ENCODE peak calls at places on chromosome 15, in nine cellular contexts. One of them, this sample, is unnamed.

GRCh38 chr15:71366926-71367325 is 251.7 kb downstream of the THSD4 start:
- DNase-seq in HT1080: no peak
- DNase-seq in RKO: no peak
- DNase-seq in SHP77 treated with DMSO at 0.1 percent for 48 hours: no peak
- DNase-seq in NCI-H69: no peak
- DNase-seq in osteoblast: peak
- DNase-seq in AG09309: no peak
- DNase-seq in KBM-7: no peak
- DNase-seq in GDM1: no peak
- DNase-seq in this sample: no peak

GRCh38 chr15:51260262-51260661 is 78.1 kb downstream of the CYP19A1 start:
- DNase-seq in NCI-H69: no peak
- DNase-seq in AG09309: peak
- DNase-seq in SHP77 treated with DMSO at 0.1 percent for 48 hours: no peak
- DNase-seq in RKO: no peak
- DNase-seq in KBM-7: no peak
- DNase-seq in GDM1: no peak
- DNase-seq in HT1080: no peak
- DNase-seq in osteoblast: peak
- DNase-seq in this sample: no peak

GRCh38 chr15:89203705-89204273 is 17.6 kb downstream of the RLBP1 start:
- DNase-seq in NCI-H69: no peak
- DNase-seq in GDM1: peak
- DNase-seq in AG09309: no peak
- DNase-seq in SHP77 treated with DMSO at 0.1 percent for 48 hours: no peak
- DNase-seq in osteoblast: no peak
- DNase-seq in HT1080: peak
- DNase-seq in KBM-7: no peak
- DNase-seq in RKO: no peak
- DNase-seq in this sample: no peak

GRCh38 chr15:58235961-58236360 is 97.8 kb downstream of the AQP9 start:
- DNase-seq in SHP77 treated with DMSO at 0.1 percent for 48 hours: no peak
- DNase-seq in NCI-H69: no peak
- DNase-seq in GDM1: no peak
- DNase-seq in AG09309: no peak
- DNase-seq in KBM-7: no peak
- DNase-seq in HT1080: no peak
- DNase-seq in RKO: no peak
- DNase-seq in osteoblast: no peak
- DNase-seq in this sample: no peak

GRCh38 chr15:63583027-63583426 is 14.2 kb upstream of the FBXL22 start:
- DNase-seq in SHP77 treated with DMSO at 0.1 percent for 48 hours: no peak
- DNase-seq in HT1080: peak
- DNase-seq in osteoblast: peak
- DNase-seq in RKO: peak
- DNase-seq in AG09309: peak
- DNase-seq in GDM1: no peak
- DNase-seq in NCI-H69: no peak
- DNase-seq in KBM-7: no peak
- DNase-seq in this sample: no peak

GRCh38 chr15:82146990-82147461 is 101.2 kb upstream of the MEX3B start:
- DNase-seq in GDM1: no peak
- DNase-seq in NCI-H69: no peak
- DNase-seq in SHP77 treated with DMSO at 0.1 percent for 48 hours: no peak
- DNase-seq in osteoblast: peak
- DNase-seq in HT1080: peak
- DNase-seq in AG09309: no peak
- DNase-seq in KBM-7: no peak
- DNase-seq in RKO: peak
- DNase-seq in this sample: no peak

GRCh38 chr15:43930079-43930478 is 103.3 kb downstream of the WDR76 start:
- DNase-seq in HT1080: peak
- DNase-seq in AG09309: peak
- DNase-seq in SHP77 treated with DMSO at 0.1 percent for 48 hours: no peak
- DNase-seq in GDM1: no peak
- DNase-seq in RKO: no peak
- DNase-seq in KBM-7: no peak
- DNase-seq in osteoblast: no peak
- DNase-seq in NCI-H69: peak
- DNase-seq in this sample: no peak

GRCh38 chr15:83837946-83838571 is 184.1 kb downstream of the ADAMTSL3 start:
- DNase-seq in AG09309: no peak
- DNase-seq in KBM-7: peak
- DNase-seq in SHP77 treated with DMSO at 0.1 percent for 48 hours: no peak
- DNase-seq in GDM1: no peak
- DNase-seq in RKO: peak
- DNase-seq in osteoblast: no peak
- DNase-seq in NCI-H69: peak
- DNase-seq in HT1080: peak
- DNase-seq in this sample: no peak

GRCh38 chr15:76871930-76872329 is 33.2 kb downstream of the SCAPER start:
- DNase-seq in HT1080: no peak
- DNase-seq in GDM1: no peak
- DNase-seq in SHP77 treated with DMSO at 0.1 percent for 48 hours: no peak
- DNase-seq in RKO: no peak
- DNase-seq in KBM-7: peak
- DNase-seq in osteoblast: no peak
- DNase-seq in NCI-H69: no peak
- DNase-seq in AG09309: no peak
- DNase-seq in this sample: no peak

GRCh38 chr15:85582076-85582718 is 201.8 kb downstream of the AKAP13 start:
- DNase-seq in NCI-H69: no peak
- DNase-seq in SHP77 treated with DMSO at 0.1 percent for 48 hours: no peak
- DNase-seq in AG09309: no peak
- DNase-seq in osteoblast: no peak
- DNase-seq in GDM1: no peak
- DNase-seq in RKO: no peak
- DNase-seq in KBM-7: no peak
- DNase-seq in HT1080: no peak
- DNase-seq in this sample: no peak

GRCh38 chr15:75054172-75054897 is 30.9 kb downstream of the PPCDC start:
- DNase-seq in NCI-H69: peak
- DNase-seq in GDM1: no peak
- DNase-seq in KBM-7: no peak
- DNase-seq in SHP77 treated with DMSO at 0.1 percent for 48 hours: no peak
- DNase-seq in AG09309: no peak
- DNase-seq in HT1080: no peak
- DNase-seq in osteoblast: no peak
- DNase-seq in RKO: no peak
- DNase-seq in this sample: no peak

GRCh38 chr15:88604972-88605506 is 16.1 kb upstream of the AEN start:
- DNase-seq in KBM-7: no peak
- DNase-seq in NCI-H69: peak
- DNase-seq in osteoblast: no peak
- DNase-seq in GDM1: no peak
- DNase-seq in HT1080: no peak
- DNase-seq in AG09309: no peak
- DNase-seq in RKO: no peak
- DNase-seq in SHP77 treated with DMSO at 0.1 percent for 48 hours: no peak
- DNase-seq in this sample: no peak

GRCh38 chr15:67097424-67097823 is 32.0 kb downstream of the SMAD3 start:
- DNase-seq in HT1080: no peak
- DNase-seq in NCI-H69: no peak
- DNase-seq in SHP77 treated with DMSO at 0.1 percent for 48 hours: no peak
- DNase-seq in GDM1: no peak
- DNase-seq in osteoblast: no peak
- DNase-seq in KBM-7: no peak
- DNase-seq in RKO: no peak
- DNase-seq in AG09309: no peak
- DNase-seq in this sample: no peak

GRCh38 chr15:89416339-89417183 is 79.8 kb downstream of the RHCG start:
- DNase-seq in osteoblast: peak
- DNase-seq in NCI-H69: peak
- DNase-seq in HT1080: peak
- DNase-seq in AG09309: no peak
- DNase-seq in RKO: peak
- DNase-seq in KBM-7: peak
- DNase-seq in GDM1: peak
- DNase-seq in SHP77 treated with DMSO at 0.1 percent for 48 hours: peak
- DNase-seq in this sample: peak

GRCh38 chr15:23415321-23415865 is 31.6 kb downstream of the GOLGA6L2 start:
- DNase-seq in osteoblast: no peak
- DNase-seq in SHP77 treated with DMSO at 0.1 percent for 48 hours: no peak
- DNase-seq in RKO: no peak
- DNase-seq in NCI-H69: no peak
- DNase-seq in GDM1: no peak
- DNase-seq in KBM-7: no peak
- DNase-seq in HT1080: no peak
- DNase-seq in AG09309: no peak
- DNase-seq in this sample: no peak

GRCh38 chr15:90560229-90560771 is 30.6 kb downstream of the CRTC3 start:
- DNase-seq in NCI-H69: no peak
- DNase-seq in HT1080: no peak
- DNase-seq in RKO: no peak
- DNase-seq in GDM1: no peak
- DNase-seq in osteoblast: peak
- DNase-seq in SHP77 treated with DMSO at 0.1 percent for 48 hours: no peak
- DNase-seq in KBM-7: no peak
- DNase-seq in AG09309: peak
- DNase-seq in this sample: no peak

GRCh38 chr15:100108846-100109245 is 232.9 kb downstream of the ADAMTS17 start:
- DNase-seq in KBM-7: no peak
- DNase-seq in SHP77 treated with DMSO at 0.1 percent for 48 hours: no peak
- DNase-seq in osteoblast: no peak
- DNase-seq in HT1080: no peak
- DNase-seq in AG09309: no peak
- DNase-seq in RKO: no peak
- DNase-seq in GDM1: no peak
- DNase-seq in NCI-H69: no peak
- DNase-seq in this sample: no peak

GRCh38 chr15:101615414-101615985 is 36.7 kb downstream of the TM2D3 start:
- DNase-seq in NCI-H69: no peak
- DNase-seq in HT1080: no peak
- DNase-seq in KBM-7: no peak
- DNase-seq in RKO: no peak
- DNase-seq in osteoblast: peak
- DNase-seq in SHP77 treated with DMSO at 0.1 percent for 48 hours: no peak
- DNase-seq in AG09309: peak
- DNase-seq in GDM1: no peak
- DNase-seq in this sample: no peak

GRCh38 chr15:62964251-62964650 is 78.3 kb upstream of the TPM1 start:
- DNase-seq in NCI-H69: no peak
- DNase-seq in GDM1: no peak
- DNase-seq in SHP77 treated with DMSO at 0.1 percent for 48 hours: no peak
- DNase-seq in RKO: no peak
- DNase-seq in osteoblast: no peak
- DNase-seq in AG09309: peak
- DNase-seq in HT1080: no peak
- DNase-seq in KBM-7: no peak
- DNase-seq in this sample: no peak

GRCh38 chr15:33188654-33189257 is 5.8 kb downstream of the FMN1 start:
- DNase-seq in NCI-H69: no peak
- DNase-seq in KBM-7: no peak
- DNase-seq in GDM1: no peak
- DNase-seq in RKO: no peak
- DNase-seq in osteoblast: no peak
- DNase-seq in SHP77 treated with DMSO at 0.1 percent for 48 hours: no peak
- DNase-seq in AG09309: no peak
- DNase-seq in HT1080: no peak
- DNase-seq in this sample: no peak

GRCh38 chr15:93466380-93466779 is 377.4 kb upstream of the RGMA start:
- DNase-seq in KBM-7: no peak
- DNase-seq in osteoblast: no peak
- DNase-seq in GDM1: no peak
- DNase-seq in AG09309: no peak
- DNase-seq in SHP77 treated with DMSO at 0.1 percent for 48 hours: no peak
- DNase-seq in NCI-H69: no peak
- DNase-seq in HT1080: no peak
- DNase-seq in RKO: no peak
- DNase-seq in this sample: no peak

GRCh38 chr15:64067564-64068030 is 21.3 kb upstream of the DAPK2 start:
- DNase-seq in RKO: peak
- DNase-seq in NCI-H69: peak
- DNase-seq in KBM-7: peak
- DNase-seq in GDM1: peak
- DNase-seq in SHP77 treated with DMSO at 0.1 percent for 48 hours: peak
- DNase-seq in osteoblast: peak
- DNase-seq in HT1080: peak
- DNase-seq in AG09309: no peak
- DNase-seq in this sample: peak

GRCh38 chr15:65532738-65533051 is 2.4 kb downstream of the HACD3 start:
- DNase-seq in RKO: peak
- DNase-seq in HT1080: no peak
- DNase-seq in GDM1: no peak
- DNase-seq in NCI-H69: no peak
- DNase-seq in AG09309: no peak
- DNase-seq in osteoblast: peak
- DNase-seq in KBM-7: no peak
- DNase-seq in SHP77 treated with DMSO at 0.1 percent for 48 hours: no peak
- DNase-seq in this sample: no peak

GRCh38 chr15:31304736-31305365 is 21.8 kb upstream of the KLF13 start:
- DNase-seq in KBM-7: peak
- DNase-seq in GDM1: no peak
- DNase-seq in osteoblast: peak
- DNase-seq in SHP77 treated with DMSO at 0.1 percent for 48 hours: no peak
- DNase-seq in NCI-H69: peak
- DNase-seq in AG09309: no peak
- DNase-seq in RKO: no peak
- DNase-seq in HT1080: no peak
- DNase-seq in this sample: no peak

GRCh38 chr15:35867371-35867770 is 321.4 kb upstream of the DPH6 start:
- DNase-seq in AG09309: no peak
- DNase-seq in NCI-H69: no peak
- DNase-seq in GDM1: no peak
- DNase-seq in HT1080: no peak
- DNase-seq in osteoblast: no peak
- DNase-seq in KBM-7: no peak
- DNase-seq in SHP77 treated with DMSO at 0.1 percent for 48 hours: no peak
- DNase-seq in RKO: no peak
- DNase-seq in this sample: no peak

GRCh38 chr15:90188914-90189748 is 12.0 kb upstream of the SEMA4B start:
- DNase-seq in KBM-7: peak
- DNase-seq in RKO: no peak
- DNase-seq in HT1080: no peak
- DNase-seq in AG09309: no peak
- DNase-seq in osteoblast: peak
- DNase-seq in SHP77 treated with DMSO at 0.1 percent for 48 hours: no peak
- DNase-seq in GDM1: peak
- DNase-seq in NCI-H69: no peak
- DNase-seq in this sample: no peak

GRCh38 chr15:94467034-94467433 is 235.7 kb downstream of the MCTP2 start:
- DNase-seq in RKO: no peak
- DNase-seq in KBM-7: no peak
- DNase-seq in GDM1: no peak
- DNase-seq in NCI-H69: no peak
- DNase-seq in osteoblast: no peak
- DNase-seq in HT1080: no peak
- DNase-seq in SHP77 treated with DMSO at 0.1 percent for 48 hours: no peak
- DNase-seq in AG09309: no peak
- DNase-seq in this sample: no peak

GRCh38 chr15:76203766-76204557 is 107.3 kb downstream of the ETFA start:
- DNase-seq in AG09309: no peak
- DNase-seq in KBM-7: no peak
- DNase-seq in RKO: no peak
- DNase-seq in HT1080: no peak
- DNase-seq in osteoblast: peak
- DNase-seq in NCI-H69: no peak
- DNase-seq in SHP77 treated with DMSO at 0.1 percent for 48 hours: no peak
- DNase-seq in GDM1: no peak
- DNase-seq in this sample: no peak

GRCh38 chr15:62404194-62404985 is 239.3 kb upstream of the C2CD4B start:
- DNase-seq in SHP77 treated with DMSO at 0.1 percent for 48 hours: no peak
- DNase-seq in KBM-7: no peak
- DNase-seq in osteoblast: no peak
- DNase-seq in GDM1: no peak
- DNase-seq in HT1080: no peak
- DNase-seq in RKO: no peak
- DNase-seq in AG09309: no peak
- DNase-seq in NCI-H69: no peak
- DNase-seq in this sample: no peak

GRCh38 chr15:71480566-71480965 is 329.8 kb upstream of the NR2E3 start:
- DNase-seq in RKO: no peak
- DNase-seq in GDM1: no peak
- DNase-seq in KBM-7: no peak
- DNase-seq in NCI-H69: no peak
- DNase-seq in SHP77 treated with DMSO at 0.1 percent for 48 hours: no peak
- DNase-seq in osteoblast: no peak
- DNase-seq in HT1080: no peak
- DNase-seq in AG09309: no peak
- DNase-seq in this sample: no peak

This sample was measured in activated naive CD4-positive, alpha-beta T cell.